ENCODE peak calls at places on chromosomes 7 and 10, in ten cellular contexts. C is left ventricle myocardium inferior, P is BJ, A is transverse colon, Q is upper lobe of right lung, G is IMR-90, Y is neural progenitor cell, B is cardiac muscle cell, V is HepG2, I is RWPE2. R is an unnamed sample.
A peak's percentile ranks its signal among the peaks of the same experiment; 100 is the strongest.

GRCh38 chr10:21602313-21602712 is 68.3 kb downstream of the MLLT10 start:
- DNase-seq in C (no peak), P (no peak), A (no peak), Q (no peak), G (peak; percentile 42), Y (no peak), B (no peak), V (no peak), I (no peak), R (no peak)

GRCh38 chr7:29035044-29035740 is 77.1 kb upstream of the TRIL start:
- DNase-seq in C (no peak), P (peak; percentile 19), A (no peak), Q (no peak), G (peak; percentile 58), Y (no peak), B (no peak), V (peak; percentile 80), I (no peak), R (no peak)

GRCh38 chr10:14247650-14248258 is 83.0 kb downstream of the FRMD4A start:
- DNase-seq in C (peak; percentile 46), P (no peak), A (no peak), Q (no peak), G (no peak), Y (no peak), B (no peak), V (no peak), I (no peak), R (no peak)

GRCh38 chr10:119305860-119306513 is 98.6 kb downstream of the GRK5 start:
- DNase-seq in C (no peak), P (peak; percentile 72), A (peak; percentile 72), Q (no peak), G (peak; percentile 99), Y (no peak), B (no peak), V (no peak), I (peak; percentile 92), R (peak; percentile 80)

GRCh38 chr10:123890246-123890645 is 1.4 kb downstream of the CPXM2 start:
- DNase-seq in C (no peak), P (no peak), A (no peak), Q (no peak), G (no peak), Y (no peak), B (no peak), V (no peak), I (peak; percentile 15), R (no peak)

GRCh38 chr10:3735175-3735574 is 49.8 kb downstream of the KLF6 start:
- DNase-seq in C (no peak), P (no peak), A (no peak), Q (no peak), G (no peak), Y (peak; percentile 57), B (no peak), V (peak; percentile 40), I (no peak), R (no peak)

GRCh38 chr10:53356616-53357349 is 584.2 kb upstream of the MBL2 start:
- DNase-seq in C (no peak), P (no peak), A (no peak), Q (no peak), G (no peak), Y (no peak), B (no peak), V (no peak), I (no peak), R (no peak)

GRCh38 chr10:128050117-128050516 is 76.1 kb downstream of the MKI67 start:
- DNase-seq in C (no peak), P (no peak), A (no peak), Q (no peak), G (no peak), Y (no peak), B (no peak), V (no peak), I (no peak), R (no peak)

GRCh38 chr10:86348321-86349210 is 18.0 kb downstream of the GRID1 start:
- DNase-seq in C (no peak), P (no peak), A (no peak), Q (peak; percentile 63), G (no peak), Y (peak; percentile 47), B (peak; percentile 50), V (peak; percentile 19), I (peak; percentile 48), R (no peak)
- TF ChIP-seq CTCF in C (peak; percentile 49), P (peak; percentile 14), A (no peak), Q (no peak), G (peak; percentile 21), Y (peak; percentile 32), B (peak; percentile 24), V (peak; percentile 74), I (no peak), R (no peak)

DNA sequence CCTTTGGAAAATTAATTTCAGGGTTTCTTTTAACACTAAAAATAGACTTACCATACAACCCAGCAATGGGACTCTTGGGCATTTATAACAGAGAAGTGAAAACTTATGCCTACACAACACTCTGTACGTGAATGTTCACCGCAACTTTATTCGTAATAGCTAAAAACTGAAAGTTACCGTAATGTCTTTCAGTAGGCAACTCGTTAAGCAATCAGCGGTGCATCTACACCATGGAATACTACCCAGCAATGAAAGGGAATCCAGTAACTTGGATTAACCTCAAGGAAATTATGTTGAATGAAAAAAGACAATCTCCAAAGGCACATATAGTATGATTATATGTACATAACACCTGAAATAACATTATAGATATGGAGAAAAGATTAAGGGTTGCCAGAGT is 16.2 kb downstream of the CCDC3 start:
- DNase-seq in C (no peak), P (no peak), A (no peak), Q (no peak), G (no peak), Y (no peak), B (no peak), V (no peak), I (no peak), R (no peak)
- H3K27me3 ChIP-seq in C (peaks cover 9% of the 10 kb centered on the region), P (no peaks in the 10 kb centered on the region), A (no peaks in the 10 kb centered on the region), Q (no peaks in the 10 kb centered on the region), G (peaks cover under 1% of the 10 kb centered on the region), Y (no peaks in the 10 kb centered on the region), B (no peaks in the 10 kb centered on the region), V (no peaks in the 10 kb centered on the region), I (no peaks in the 10 kb centered on the region), R (no peaks in the 10 kb centered on the region)

GRCh38 chr7:101727184-101727583 is 90.2 kb upstream of the CUX1 start:
- DNase-seq in C (no peak), P (no peak), A (no peak), Q (no peak), G (no peak), Y (no peak), B (no peak), V (no peak), I (no peak), R (no peak)

GRCh38 chr7:101725911-101726310 is 91.5 kb upstream of the CUX1 start:
- DNase-seq in C (no peak), P (no peak), A (no peak), Q (no peak), G (no peak), Y (no peak), B (no peak), V (no peak), I (no peak), R (no peak)

GRCh38 chr7:101728128-101728527 is 89.3 kb upstream of the CUX1 start:
- DNase-seq in C (no peak), P (no peak), A (no peak), Q (no peak), G (no peak), Y (peak; percentile 57), B (no peak), V (no peak), I (no peak), R (no peak)

GRCh38 chr7:101731502-101732084 is 85.8 kb upstream of the CUX1 start:
- DNase-seq in C (no peak), P (no peak), A (no peak), Q (no peak), G (no peak), Y (no peak), B (no peak), V (no peak), I (no peak), R (no peak)

DNA sequence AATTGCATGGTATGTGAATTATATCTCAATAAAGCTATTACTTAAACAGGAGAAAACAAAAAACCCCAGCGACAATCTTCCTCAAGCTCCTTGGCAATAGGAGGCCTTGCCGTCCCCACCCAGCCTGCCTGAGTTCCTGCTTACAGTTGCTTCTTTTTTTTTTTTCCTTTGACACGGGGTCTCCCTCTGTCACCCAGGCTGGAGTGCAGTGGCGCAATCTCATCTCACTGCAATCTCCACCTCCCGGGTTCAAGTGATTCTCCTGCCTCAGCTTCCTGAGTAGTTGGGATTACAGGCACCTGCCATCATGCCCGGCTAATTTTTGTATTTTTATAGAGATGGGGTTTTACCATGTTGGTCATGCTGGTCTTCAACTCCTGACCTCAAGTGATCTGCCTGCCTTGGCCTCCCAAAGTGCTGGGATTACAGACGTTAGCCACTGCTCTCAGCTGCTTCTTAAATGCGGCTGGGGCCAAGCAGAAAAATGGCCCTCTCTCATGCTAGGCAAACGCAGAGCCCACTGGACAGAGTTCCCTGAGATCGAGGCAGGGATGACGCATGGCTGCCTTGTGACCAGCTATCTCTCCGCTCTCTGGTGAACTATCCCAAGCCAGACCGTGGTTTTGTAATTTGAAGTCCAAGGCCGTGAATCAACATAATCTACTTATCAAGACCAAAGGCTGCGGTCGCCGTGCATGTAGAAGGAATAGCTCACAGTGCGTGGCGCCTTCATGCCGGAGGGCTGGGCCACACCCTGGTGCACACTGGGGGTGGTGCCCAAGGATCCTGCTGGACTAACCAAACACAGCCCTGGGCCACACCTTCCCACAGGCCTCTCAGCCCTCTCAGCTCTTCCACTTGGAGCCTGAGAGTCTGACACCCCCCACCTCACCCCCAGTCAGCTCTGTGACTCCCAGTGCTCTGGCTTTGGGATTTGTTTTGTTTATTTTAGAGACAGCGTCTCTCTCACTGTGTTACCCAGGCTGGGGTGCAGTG is 88.2 kb upstream of the CUX1 start:
- DNase-seq in C (no peak), P (no peak), A (peak; percentile 89), Q (peak; percentile 83), G (peak; percentile 97), Y (no peak), B (no peak), V (peak; percentile 80), I (no peak), R (no peak)
- H3K4me3 ChIP-seq in C (no peak overlapping the region), P (no peak overlapping the region), A (no peak overlapping the region), Q (no peak overlapping the region), G (no peak overlapping the region), Y (no peak overlapping the region), B (no peak overlapping the region), V (peak overlapping the region; percentile 43), I (no peak overlapping the region), R (no peak overlapping the region)

GRCh38 chr10:121822180-121822579 is 105.7 kb downstream of the ATE1 start:
- DNase-seq in C (no peak), P (no peak), A (no peak), Q (no peak), G (no peak), Y (no peak), B (no peak), V (no peak), I (no peak), R (no peak)

GRCh38 chr10:121828045-121828444 is 99.8 kb downstream of the ATE1 start:
- DNase-seq in C (no peak), P (no peak), A (no peak), Q (no peak), G (no peak), Y (no peak), B (no peak), V (no peak), I (no peak), R (peak; percentile 17)

GRCh38 chr10:121822724-121823123 is 105.1 kb downstream of the ATE1 start:
- DNase-seq in C (no peak), P (no peak), A (no peak), Q (no peak), G (no peak), Y (no peak), B (no peak), V (no peak), I (no peak), R (no peak)

GRCh38 chr10:121819049-121819448 is 108.8 kb downstream of the ATE1 start:
- DNase-seq in C (no peak), P (peak; percentile 10), A (no peak), Q (no peak), G (peak; percentile 39), Y (no peak), B (no peak), V (no peak), I (no peak), R (no peak)

DNA sequence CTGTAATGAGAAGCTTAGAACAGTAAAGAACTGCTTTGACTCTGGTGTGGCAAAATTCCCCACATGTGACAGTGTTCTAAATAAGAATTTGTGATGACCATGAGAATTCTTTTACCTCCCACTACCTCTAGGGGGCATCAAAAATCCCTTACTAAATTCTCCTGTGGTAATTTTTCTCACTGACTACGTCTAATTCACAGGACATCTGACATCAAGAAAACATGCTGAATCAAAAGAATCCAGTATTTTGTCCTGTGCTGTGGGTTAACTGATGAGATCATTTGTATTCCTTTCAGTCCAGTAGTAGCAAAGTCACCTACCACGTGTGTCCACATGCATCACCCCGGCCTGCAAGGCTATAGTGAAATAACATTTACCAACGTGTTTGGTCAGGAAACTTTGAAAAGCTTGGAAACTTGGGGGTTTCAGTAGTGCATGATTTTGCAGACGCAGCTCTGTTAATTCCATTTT is 103.8 kb downstream of the ATE1 start:
- DNase-seq in C (no peak), P (peak; percentile 6), A (no peak), Q (no peak), G (peak; percentile 46), Y (peak; percentile 43), B (peak; percentile 47), V (peak; percentile 44), I (no peak), R (peak; percentile 12)
- TF ChIP-seq CTCF in C (peak; percentile 71), P (peak; percentile 72), A (peak; percentile 65), Q (peak; percentile 67), G (peak; percentile 62), Y (peak; percentile 80), B (peak; percentile 72), V (peak; percentile 56), I (peak; percentile 79), R (peak; percentile 59)

R was measured in GM06990.